ENCODE peak calls at places on chromosomes 2 and 18, in five cellular contexts. One of them, this sample, is unnamed.

GRCh38 chr18:70046207-70046606 is 98.5 kb upstream of the CD226 start:
- DNase-seq in T1000: no peak
- DNase-seq in AG04450: no peak
- DNase-seq in NCI-H1092 treated with DMSO at 0.1 percent for 48 hours: no peak
- DNase-seq in stimulated activated CD4-positive, alpha-beta T cell treated with anti-CD3 and anti-CD28 coated beads, Interleukin-12 subunit alpha, Interleukin-12 subunit beta, amount 100 ng/mL, for 48 hours: no peak
- DNase-seq in this sample: peak; percentile 3

GRCh38 chr2:166343467-166343866 is 32.3 kb downstream of the SCN9A start:
- DNase-seq in T1000: no peak
- DNase-seq in AG04450: no peak
- DNase-seq in NCI-H1092 treated with DMSO at 0.1 percent for 48 hours: no peak
- DNase-seq in stimulated activated CD4-positive, alpha-beta T cell treated with anti-CD3 and anti-CD28 coated beads, Interleukin-12 subunit alpha, Interleukin-12 subunit beta, amount 100 ng/mL, for 48 hours: no peak
- DNase-seq in this sample: no peak

GRCh38 chr2:177783835-177784448 is 288.6 kb downstream of the PDE11A start:
- DNase-seq in T1000: no peak
- DNase-seq in AG04450: no peak
- DNase-seq in NCI-H1092 treated with DMSO at 0.1 percent for 48 hours: no peak
- DNase-seq in stimulated activated CD4-positive, alpha-beta T cell treated with anti-CD3 and anti-CD28 coated beads, Interleukin-12 subunit alpha, Interleukin-12 subunit beta, amount 100 ng/mL, for 48 hours: no peak
- DNase-seq in this sample: peak; percentile 70

GRCh38 chr2:169693344-169693743 is 861 bp downstream of the CFAP210 start:
- DNase-seq in T1000: no peak
- DNase-seq in AG04450: no peak
- DNase-seq in NCI-H1092 treated with DMSO at 0.1 percent for 48 hours: peak; percentile 12
- DNase-seq in stimulated activated CD4-positive, alpha-beta T cell treated with anti-CD3 and anti-CD28 coated beads, Interleukin-12 subunit alpha, Interleukin-12 subunit beta, amount 100 ng/mL, for 48 hours: no peak
- DNase-seq in this sample: no peak

GRCh38 chr2:26182441-26182840 is 9.6 kb downstream of the GAREM2 start:
- DNase-seq in T1000: no peak
- DNase-seq in AG04450: no peak
- DNase-seq in NCI-H1092 treated with DMSO at 0.1 percent for 48 hours: no peak
- DNase-seq in stimulated activated CD4-positive, alpha-beta T cell treated with anti-CD3 and anti-CD28 coated beads, Interleukin-12 subunit alpha, Interleukin-12 subunit beta, amount 100 ng/mL, for 48 hours: no peak
- DNase-seq in this sample: no peak

GRCh38 chr2:238966274-238966937 is 118.5 kb downstream of the TWIST2 start:
- DNase-seq in T1000: no peak
- DNase-seq in AG04450: no peak
- DNase-seq in NCI-H1092 treated with DMSO at 0.1 percent for 48 hours: no peak
- DNase-seq in stimulated activated CD4-positive, alpha-beta T cell treated with anti-CD3 and anti-CD28 coated beads, Interleukin-12 subunit alpha, Interleukin-12 subunit beta, amount 100 ng/mL, for 48 hours: no peak
- DNase-seq in this sample: no peak

GRCh38 chr18:74994502-74995403 is 214.2 kb downstream of the PTGR3 start:
- DNase-seq in T1000: no peak
- DNase-seq in AG04450: no peak
- DNase-seq in NCI-H1092 treated with DMSO at 0.1 percent for 48 hours: peak; percentile 92
- DNase-seq in stimulated activated CD4-positive, alpha-beta T cell treated with anti-CD3 and anti-CD28 coated beads, Interleukin-12 subunit alpha, Interleukin-12 subunit beta, amount 100 ng/mL, for 48 hours: no peak
- DNase-seq in this sample: peak; percentile 47

GRCh38 chr2:73640946-73641766 is 1.1 kb downstream of the NAT8 start:
- DNase-seq in T1000: no peak
- DNase-seq in AG04450: no peak
- DNase-seq in NCI-H1092 treated with DMSO at 0.1 percent for 48 hours: no peak
- DNase-seq in stimulated activated CD4-positive, alpha-beta T cell treated with anti-CD3 and anti-CD28 coated beads, Interleukin-12 subunit alpha, Interleukin-12 subunit beta, amount 100 ng/mL, for 48 hours: no peak
- DNase-seq in this sample: no peak

GRCh38 chr2:10101491-10101890 is 21.0 kb upstream of the RRM2 start:
- DNase-seq in T1000: no peak
- DNase-seq in AG04450: no peak
- DNase-seq in NCI-H1092 treated with DMSO at 0.1 percent for 48 hours: no peak
- DNase-seq in stimulated activated CD4-positive, alpha-beta T cell treated with anti-CD3 and anti-CD28 coated beads, Interleukin-12 subunit alpha, Interleukin-12 subunit beta, amount 100 ng/mL, for 48 hours: no peak
- DNase-seq in this sample: no peak

GRCh38 chr2:173990970-173991819 is 26.0 kb upstream of the SP3 start:
- DNase-seq in T1000: no peak
- DNase-seq in AG04450: peak; percentile 74
- DNase-seq in NCI-H1092 treated with DMSO at 0.1 percent for 48 hours: peak; percentile 60
- DNase-seq in stimulated activated CD4-positive, alpha-beta T cell treated with anti-CD3 and anti-CD28 coated beads, Interleukin-12 subunit alpha, Interleukin-12 subunit beta, amount 100 ng/mL, for 48 hours: no peak
- DNase-seq in this sample: no peak

GRCh38 chr2:9703085-9703641 is 72.4 kb upstream of the YWHAQ start:
- DNase-seq in T1000: peak; percentile 96
- DNase-seq in AG04450: peak; percentile 36
- DNase-seq in NCI-H1092 treated with DMSO at 0.1 percent for 48 hours: peak; percentile 64
- DNase-seq in stimulated activated CD4-positive, alpha-beta T cell treated with anti-CD3 and anti-CD28 coated beads, Interleukin-12 subunit alpha, Interleukin-12 subunit beta, amount 100 ng/mL, for 48 hours: peak; percentile 73
- DNase-seq in this sample: peak; percentile 88

GRCh38 chr18:24918257-24918656 is 433.7 kb downstream of the ZNF521 start:
- DNase-seq in T1000: no peak
- DNase-seq in AG04450: no peak
- DNase-seq in NCI-H1092 treated with DMSO at 0.1 percent for 48 hours: no peak
- DNase-seq in stimulated activated CD4-positive, alpha-beta T cell treated with anti-CD3 and anti-CD28 coated beads, Interleukin-12 subunit alpha, Interleukin-12 subunit beta, amount 100 ng/mL, for 48 hours: no peak
- DNase-seq in this sample: no peak

GRCh38 chr2:10934979-10935350 is 23.2 kb downstream of the KCNF1 start:
- DNase-seq in T1000: no peak
- DNase-seq in AG04450: no peak
- DNase-seq in NCI-H1092 treated with DMSO at 0.1 percent for 48 hours: no peak
- DNase-seq in stimulated activated CD4-positive, alpha-beta T cell treated with anti-CD3 and anti-CD28 coated beads, Interleukin-12 subunit alpha, Interleukin-12 subunit beta, amount 100 ng/mL, for 48 hours: no peak
- DNase-seq in this sample: no peak

GRCh38 chr2:80053522-80054338 is 250.8 kb downstream of the LRRTM1 start:
- DNase-seq in T1000: no peak
- DNase-seq in AG04450: no peak
- DNase-seq in NCI-H1092 treated with DMSO at 0.1 percent for 48 hours: peak; percentile 30
- DNase-seq in stimulated activated CD4-positive, alpha-beta T cell treated with anti-CD3 and anti-CD28 coated beads, Interleukin-12 subunit alpha, Interleukin-12 subunit beta, amount 100 ng/mL, for 48 hours: no peak
- DNase-seq in this sample: no peak

GRCh38 chr2:1707771-1708351 is 36.5 kb downstream of the PXDN start:
- DNase-seq in T1000: peak; percentile 36
- DNase-seq in AG04450: peak; percentile 60
- DNase-seq in NCI-H1092 treated with DMSO at 0.1 percent for 48 hours: peak; percentile 62
- DNase-seq in stimulated activated CD4-positive, alpha-beta T cell treated with anti-CD3 and anti-CD28 coated beads, Interleukin-12 subunit alpha, Interleukin-12 subunit beta, amount 100 ng/mL, for 48 hours: no peak
- DNase-seq in this sample: peak; percentile 96

GRCh38 chr2:219438453-219438852 is 3.8 kb downstream of the SPEG start:
- DNase-seq in T1000: no peak
- DNase-seq in AG04450: no peak
- DNase-seq in NCI-H1092 treated with DMSO at 0.1 percent for 48 hours: no peak
- DNase-seq in stimulated activated CD4-positive, alpha-beta T cell treated with anti-CD3 and anti-CD28 coated beads, Interleukin-12 subunit alpha, Interleukin-12 subunit beta, amount 100 ng/mL, for 48 hours: no peak
- DNase-seq in this sample: no peak

GRCh38 chr2:190270298-190270697 is 49.3 kb downstream of the HIBCH start:
- DNase-seq in T1000: no peak
- DNase-seq in AG04450: peak; percentile 43
- DNase-seq in NCI-H1092 treated with DMSO at 0.1 percent for 48 hours: no peak
- DNase-seq in stimulated activated CD4-positive, alpha-beta T cell treated with anti-CD3 and anti-CD28 coated beads, Interleukin-12 subunit alpha, Interleukin-12 subunit beta, amount 100 ng/mL, for 48 hours: no peak
- DNase-seq in this sample: peak; percentile 64

GRCh38 chr18:9828794-9829712 is 56.7 kb upstream of the TXNDC2 start:
- DNase-seq in T1000: no peak
- DNase-seq in AG04450: no peak
- DNase-seq in NCI-H1092 treated with DMSO at 0.1 percent for 48 hours: no peak
- DNase-seq in stimulated activated CD4-positive, alpha-beta T cell treated with anti-CD3 and anti-CD28 coated beads, Interleukin-12 subunit alpha, Interleukin-12 subunit beta, amount 100 ng/mL, for 48 hours: no peak
- DNase-seq in this sample: no peak

GRCh38 chr2:53508667-53509066 is 258.9 kb upstream of the CHAC2 start:
- DNase-seq in T1000: no peak
- DNase-seq in AG04450: no peak
- DNase-seq in NCI-H1092 treated with DMSO at 0.1 percent for 48 hours: no peak
- DNase-seq in stimulated activated CD4-positive, alpha-beta T cell treated with anti-CD3 and anti-CD28 coated beads, Interleukin-12 subunit alpha, Interleukin-12 subunit beta, amount 100 ng/mL, for 48 hours: no peak
- DNase-seq in this sample: peak; percentile 17

GRCh38 chr2:126244937-126245336 is 411.0 kb upstream of the GYPC start:
- DNase-seq in T1000: no peak
- DNase-seq in AG04450: no peak
- DNase-seq in NCI-H1092 treated with DMSO at 0.1 percent for 48 hours: peak; percentile 18
- DNase-seq in stimulated activated CD4-positive, alpha-beta T cell treated with anti-CD3 and anti-CD28 coated beads, Interleukin-12 subunit alpha, Interleukin-12 subunit beta, amount 100 ng/mL, for 48 hours: peak; percentile 11
- DNase-seq in this sample: peak; percentile 1

GRCh38 chr2:88844960-88845359 is 153.5 kb downstream of the RPIA start:
- DNase-seq in T1000: no peak
- DNase-seq in AG04450: no peak
- DNase-seq in NCI-H1092 treated with DMSO at 0.1 percent for 48 hours: no peak
- DNase-seq in stimulated activated CD4-positive, alpha-beta T cell treated with anti-CD3 and anti-CD28 coated beads, Interleukin-12 subunit alpha, Interleukin-12 subunit beta, amount 100 ng/mL, for 48 hours: no peak
- DNase-seq in this sample: no peak

GRCh38 chr2:109487237-109487869 is 126.4 kb downstream of the SEPTIN10 start:
- DNase-seq in T1000: peak; percentile 59
- DNase-seq in AG04450: peak; percentile 85
- DNase-seq in NCI-H1092 treated with DMSO at 0.1 percent for 48 hours: no peak
- DNase-seq in stimulated activated CD4-positive, alpha-beta T cell treated with anti-CD3 and anti-CD28 coated beads, Interleukin-12 subunit alpha, Interleukin-12 subunit beta, amount 100 ng/mL, for 48 hours: no peak
- DNase-seq in this sample: peak; percentile 97

GRCh38 chr18:79117380-79117779 is 48.2 kb downstream of the ATP9B start:
- DNase-seq in T1000: no peak
- DNase-seq in AG04450: no peak
- DNase-seq in NCI-H1092 treated with DMSO at 0.1 percent for 48 hours: no peak
- DNase-seq in stimulated activated CD4-positive, alpha-beta T cell treated with anti-CD3 and anti-CD28 coated beads, Interleukin-12 subunit alpha, Interleukin-12 subunit beta, amount 100 ng/mL, for 48 hours: no peak
- DNase-seq in this sample: no peak

GRCh38 chr2:11340717-11341116 is 3.7 kb downstream of the ROCK2 start:
- DNase-seq in T1000: no peak
- DNase-seq in AG04450: no peak
- DNase-seq in NCI-H1092 treated with DMSO at 0.1 percent for 48 hours: no peak
- DNase-seq in stimulated activated CD4-positive, alpha-beta T cell treated with anti-CD3 and anti-CD28 coated beads, Interleukin-12 subunit alpha, Interleukin-12 subunit beta, amount 100 ng/mL, for 48 hours: no peak
- DNase-seq in this sample: no peak

GRCh38 chr2:53970095-53970897 is 497 bp downstream of the PSME4 start:
- DNase-seq in T1000: no peak
- DNase-seq in AG04450: no peak
- DNase-seq in NCI-H1092 treated with DMSO at 0.1 percent for 48 hours: peak; percentile 14
- DNase-seq in stimulated activated CD4-positive, alpha-beta T cell treated with anti-CD3 and anti-CD28 coated beads, Interleukin-12 subunit alpha, Interleukin-12 subunit beta, amount 100 ng/mL, for 48 hours: no peak
- DNase-seq in this sample: peak; percentile 65

GRCh38 chr18:58102020-58102419 is 58.0 kb downstream of the NEDD4L start:
- DNase-seq in T1000: no peak
- DNase-seq in AG04450: no peak
- DNase-seq in NCI-H1092 treated with DMSO at 0.1 percent for 48 hours: no peak
- DNase-seq in stimulated activated CD4-positive, alpha-beta T cell treated with anti-CD3 and anti-CD28 coated beads, Interleukin-12 subunit alpha, Interleukin-12 subunit beta, amount 100 ng/mL, for 48 hours: no peak
- DNase-seq in this sample: no peak

GRCh38 chr18:23146861-23147469 is 11.7 kb downstream of the CABLES1 start:
- DNase-seq in T1000: no peak
- DNase-seq in AG04450: no peak
- DNase-seq in NCI-H1092 treated with DMSO at 0.1 percent for 48 hours: no peak
- DNase-seq in stimulated activated CD4-positive, alpha-beta T cell treated with anti-CD3 and anti-CD28 coated beads, Interleukin-12 subunit alpha, Interleukin-12 subunit beta, amount 100 ng/mL, for 48 hours: no peak
- DNase-seq in this sample: no peak

GRCh38 chr2:46956981-46957531 is 41.5 kb upstream of the MCFD2 start:
- DNase-seq in T1000: no peak
- DNase-seq in AG04450: no peak
- DNase-seq in NCI-H1092 treated with DMSO at 0.1 percent for 48 hours: peak; percentile 61
- DNase-seq in stimulated activated CD4-positive, alpha-beta T cell treated with anti-CD3 and anti-CD28 coated beads, Interleukin-12 subunit alpha, Interleukin-12 subunit beta, amount 100 ng/mL, for 48 hours: no peak
- DNase-seq in this sample: no peak

GRCh38 chr2:188425266-188425665 is 133.6 kb downstream of the GULP1 start:
- DNase-seq in T1000: no peak
- DNase-seq in AG04450: no peak
- DNase-seq in NCI-H1092 treated with DMSO at 0.1 percent for 48 hours: no peak
- DNase-seq in stimulated activated CD4-positive, alpha-beta T cell treated with anti-CD3 and anti-CD28 coated beads, Interleukin-12 subunit alpha, Interleukin-12 subunit beta, amount 100 ng/mL, for 48 hours: no peak
- DNase-seq in this sample: no peak

GRCh38 chr2:62152000-62152399 is 43.9 kb upstream of the B3GNT2 start:
- DNase-seq in T1000: no peak
- DNase-seq in AG04450: peak; percentile 7
- DNase-seq in NCI-H1092 treated with DMSO at 0.1 percent for 48 hours: no peak
- DNase-seq in stimulated activated CD4-positive, alpha-beta T cell treated with anti-CD3 and anti-CD28 coated beads, Interleukin-12 subunit alpha, Interleukin-12 subunit beta, amount 100 ng/mL, for 48 hours: no peak
- DNase-seq in this sample: peak; percentile 77

GRCh38 chr2:102575888-102576287 is 43.5 kb upstream of the SLC9A2 start:
- DNase-seq in T1000: no peak
- DNase-seq in AG04450: no peak
- DNase-seq in NCI-H1092 treated with DMSO at 0.1 percent for 48 hours: no peak
- DNase-seq in stimulated activated CD4-positive, alpha-beta T cell treated with anti-CD3 and anti-CD28 coated beads, Interleukin-12 subunit alpha, Interleukin-12 subunit beta, amount 100 ng/mL, for 48 hours: no peak
- DNase-seq in this sample: no peak